ENCODE peak calls at places on chromosomes 2 and 18, in ten cellular contexts. B is M059J; C is stimulated activated CD8-positive, alpha-beta memory T cell treated with anti-CD3 and anti-CD28 coated beads, Interleukin-2, amount 100 ng/mL, for 1 hour; Q is stimulated activated naive CD4-positive, alpha-beta T cell; O is mucosa of gallbladder; Y is NCI-H1092; S is HFF-Myc; M is mesothelial cell of epicardium; T is GM20000; E is hypothalamus. A is an unnamed sample.

GRCh38 chr2:215489288-215489848 is 53.5 kb upstream of the FN1 start:
- DNase-seq in B (no peak), C (no peak), Q (no peak), O (no peak), Y (no peak), S (no peak), M (no peak), T (no peak), E (no peak), A (no peak)

GRCh38 chr2:199677881-199678280 is 173.1 kb downstream of the FTCDNL1 start:
- DNase-seq in B (no peak), C (no peak), Q (no peak), O (no peak), Y (no peak), S (no peak), M (no peak), T (no peak), E (no peak), A (no peak)

GRCh38 chr2:148948865-148949264 is 73.8 kb downstream of the KIF5C start:
- DNase-seq in B (no peak), C (no peak), Q (no peak), O (no peak), Y (no peak), S (no peak), M (no peak), T (no peak), E (no peak), A (no peak)

GRCh38 chr18:41695441-41695840 is 259.6 kb upstream of the PIK3C3 start:
- DNase-seq in B (peak; percentile 24), C (no peak), Q (no peak), O (no peak), Y (no peak), S (no peak), M (no peak), T (no peak), E (no peak), A (no peak)

GRCh38 chr2:216283038-216283900 is 89.0 kb downstream of the MARCHF4 start:
- DNase-seq in B (no peak), C (no peak), Q (no peak), O (no peak), Y (no peak), S (no peak), M (no peak), T (peak; percentile 57), E (no peak), A (no peak)

GRCh38 chr2:175929850-175930249 is 72.2 kb downstream of the LNPK start:
- DNase-seq in B (no peak), C (no peak), Q (no peak), O (no peak), Y (no peak), S (no peak), M (no peak), T (no peak), E (no peak), A (peak; percentile 5)

GRCh38 chr2:119068154-119068725 is 90.3 kb downstream of the C1QL2 start:
- DNase-seq in B (no peak), C (no peak), Q (no peak), O (no peak), Y (no peak), S (no peak), M (no peak), T (no peak), E (no peak), A (no peak)

GRCh38 chr18:57921708-57922107 is 118.6 kb upstream of the ATP8B1 start:
- DNase-seq in B (peak; percentile 52), C (no peak), Q (no peak), O (no peak), Y (no peak), S (no peak), M (no peak), T (no peak), E (no peak), A (no peak)

GRCh38 chr2:51995293-51995692 is 963.4 kb upstream of the NRXN1 start:
- DNase-seq in B (peak; percentile 38), C (no peak), Q (no peak), O (no peak), Y (no peak), S (no peak), M (no peak), T (no peak), E (no peak), A (peak; percentile 33)

GRCh38 chr2:144679942-144680341 is 160.0 kb upstream of the ZEB2 start:
- DNase-seq in B (no peak), C (no peak), Q (no peak), O (no peak), Y (no peak), S (no peak), M (no peak), T (no peak), E (no peak), A (no peak)

GRCh38 chr18:76394780-76395476 is 100.1 kb downstream of the ZNF516 start:
- DNase-seq in B (peak; percentile 4), C (no peak), Q (no peak), O (no peak), Y (no peak), S (no peak), M (no peak), T (no peak), E (no peak), A (peak; percentile 54)

GRCh38 chr2:101788995-101789970 is 91.8 kb downstream of the MAP4K4 start:
- DNase-seq in B (no peak), C (no peak), Q (no peak), O (no peak), Y (no peak), S (no peak), M (no peak), T (no peak), E (no peak), A (no peak)

GRCh38 chr2:135782231-135782630 is 40.6 kb downstream of the UBXN4 start:
- DNase-seq in B (no peak), C (no peak), Q (no peak), O (no peak), Y (no peak), S (no peak), M (no peak), T (no peak), E (no peak), A (no peak)

GRCh38 chr2:148813603-148814065 is 61.4 kb upstream of the KIF5C start:
- DNase-seq in B (peak; percentile 16), C (peak; percentile 14), Q (no peak), O (no peak), Y (no peak), S (no peak), M (no peak), T (peak; percentile 85), E (no peak), A (no peak)

GRCh38 chr2:189782221-189782671 is 1.9 kb downstream of the ORMDL1 start:
- DNase-seq in B (no peak), C (no peak), Q (no peak), O (no peak), Y (no peak), S (no peak), M (no peak), T (no peak), E (no peak), A (no peak)

GRCh38 chr18:77984178-77984577 is 734.5 kb downstream of the GALR1 start:
- DNase-seq in B (no peak), C (no peak), Q (no peak), O (no peak), Y (no peak), S (no peak), M (no peak), T (no peak), E (no peak), A (no peak)

GRCh38 chr2:47945036-47945781 is 38.9 kb upstream of the FBXO11 start:
- DNase-seq in B (no peak), C (no peak), Q (no peak), O (no peak), Y (no peak), S (no peak), M (no peak), T (no peak), E (no peak), A (no peak)

GRCh38 chr2:174690026-174690425 is 74.2 kb downstream of the CHRNA1 start:
- DNase-seq in B (no peak), C (no peak), Q (no peak), O (no peak), Y (no peak), S (no peak), M (no peak), T (no peak), E (no peak), A (no peak)

GRCh38 chr18:8241731-8242130 is 367.5 kb upstream of the RAB12 start:
- DNase-seq in B (no peak), C (no peak), Q (no peak), O (no peak), Y (no peak), S (no peak), M (no peak), T (no peak), E (no peak), A (no peak)

GRCh38 chr2:140667203-140667602 is 1463.6 kb downstream of the LRP1B start:
- DNase-seq in B (no peak), C (no peak), Q (no peak), O (no peak), Y (no peak), S (no peak), M (no peak), T (no peak), E (no peak), A (no peak)

GRCh38 chr2:226721541-226721940 is 78.1 kb downstream of the IRS1 start:
- DNase-seq in B (no peak), C (no peak), Q (no peak), O (no peak), Y (no peak), S (no peak), M (no peak), T (no peak), E (no peak), A (no peak)

GRCh38 chr2:29490037-29490436 is 374.8 kb downstream of the CLIP4 start:
- DNase-seq in B (no peak), C (no peak), Q (no peak), O (no peak), Y (no peak), S (no peak), M (no peak), T (no peak), E (no peak), A (no peak)

GRCh38 chr2:28613616-28614501 is 118.0 kb downstream of the PLB1 start:
- DNase-seq in B (peak; percentile 91), C (no peak), Q (no peak), O (peak; percentile 75), Y (no peak), S (no peak), M (no peak), T (no peak), E (no peak), A (no peak)

GRCh38 chr18:2223859-2224258 is 347.4 kb downstream of the METTL4 start:
- DNase-seq in B (peak; percentile 55), C (no peak), Q (no peak), O (peak; percentile 29), Y (no peak), S (peak; percentile 7), M (no peak), T (no peak), E (no peak), A (no peak)

GRCh38 chr2:238947920-238948710 is 100.2 kb downstream of the TWIST2 start:
- DNase-seq in B (peak; percentile 88), C (no peak), Q (no peak), O (peak; percentile 25), Y (no peak), S (peak; percentile 79), M (no peak), T (no peak), E (no peak), A (peak; percentile 72)